ENCODE peak calls at places on chromosome 17, in four cellular contexts. W, G, U and V are unnamed samples.

GRCh38 chr17:32980230-32980629 is 11.4 kb upstream of the SPACA3 start:
- DNase-seq in W (no peak), G (no peak), U (no peak), V (no peak)

GRCh38 chr17:35973333-35974260 is 7.7 kb downstream of the CCL16 start:
- DNase-seq in W (no peak), G (no peak), U (no peak), V (no peak)

GRCh38 chr17:76673729-76674128 is 30.2 kb upstream of the ST6GALNAC1 start:
- DNase-seq in W (no peak), G (no peak), U (no peak), V (no peak)

GRCh38 chr17:76371656-76372628 is 12.5 kb upstream of the SPHK1 start:
- DNase-seq in W (no peak), G (no peak), U (no peak), V (no peak)

GRCh38 chr17:15463363-15463762 is 4.1 kb downstream of the CDRT4 start:
- DNase-seq in W (peak; percentile 32), G (no peak), U (peak; percentile 33), V (peak; percentile 78)

GRCh38 chr17:77541995-77542394 is 401.2 kb downstream of the SEC14L1 start:
- DNase-seq in W (no peak), G (no peak), U (peak; percentile 54), V (no peak)

GRCh38 chr17:234163-235047 is 53.0 kb upstream of the DOC2B start:
- DNase-seq in W (no peak), G (peak; percentile 37), U (no peak), V (peak; percentile 19)

GRCh38 chr17:57612202-57613071 is 132.7 kb downstream of the CCDC182 start:
- DNase-seq in W (no peak), G (no peak), U (peak; percentile 70), V (no peak)

GRCh38 chr17:42830971-42831370 is 2.2 kb upstream of the PSME3 start:
- DNase-seq in W (no peak), G (no peak), U (no peak), V (no peak)

GRCh38 chr17:34665150-34665802 is 85.9 kb downstream of the TMEM132E start:
- DNase-seq in W (no peak), G (no peak), U (no peak), V (no peak)

GRCh38 chr17:8964801-8965393 is 610 bp downstream of the PIK3R5 start:
- DNase-seq in W (no peak), G (peak; percentile 73), U (peak; percentile 13), V (no peak)

GRCh38 chr17:44655983-44656700 is at the start of gene MEIOC:
- DNase-seq in W (no peak), G (no peak), U (peak; percentile 80), V (no peak)

GRCh38 chr17:71085238-71086033 is 916.1 kb downstream of the KCNJ2 start:
- DNase-seq in W (no peak), G (no peak), U (peak; percentile 77), V (no peak)

GRCh38 chr17:71081666-71082065 is 912.3 kb downstream of the KCNJ2 start:
- DNase-seq in W (no peak), G (no peak), U (no peak), V (no peak)

GRCh38 chr17:71084838-71085237 is 915.5 kb downstream of the KCNJ2 start:
- DNase-seq in W (no peak), G (no peak), U (no peak), V (no peak)

GRCh38 chr17:71080937-71081336 is 911.6 kb downstream of the KCNJ2 start:
- DNase-seq in W (no peak), G (no peak), U (no peak), V (no peak)

DNA sequence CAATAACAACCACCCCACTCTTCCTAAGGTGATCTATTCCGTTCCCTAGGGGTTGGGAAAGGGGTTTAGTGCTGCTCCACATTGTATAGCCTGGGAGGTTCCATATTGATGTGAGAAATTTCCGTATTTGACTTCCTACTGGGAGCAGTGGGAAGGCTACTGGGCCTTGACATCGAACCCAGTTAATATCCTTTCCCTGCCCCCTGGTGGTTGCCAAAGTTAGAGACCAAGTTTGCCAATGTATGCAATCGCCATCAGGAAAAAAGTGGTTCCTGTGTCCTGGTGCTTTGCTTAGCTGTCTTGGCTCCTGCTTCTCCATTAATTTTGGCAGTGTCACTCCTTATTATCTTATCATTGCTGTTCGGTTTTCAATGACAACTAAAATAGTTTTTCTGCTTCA is 914.9 kb downstream of the KCNJ2 start:
- DNase-seq in W (no peak), G (peak; percentile 30), U (peak; percentile 71), V (no peak)
- TF ChIP-seq CTCF in W (no peak), G (peak; percentile 47), U (peak; percentile 71), V (no peak)

DNA sequence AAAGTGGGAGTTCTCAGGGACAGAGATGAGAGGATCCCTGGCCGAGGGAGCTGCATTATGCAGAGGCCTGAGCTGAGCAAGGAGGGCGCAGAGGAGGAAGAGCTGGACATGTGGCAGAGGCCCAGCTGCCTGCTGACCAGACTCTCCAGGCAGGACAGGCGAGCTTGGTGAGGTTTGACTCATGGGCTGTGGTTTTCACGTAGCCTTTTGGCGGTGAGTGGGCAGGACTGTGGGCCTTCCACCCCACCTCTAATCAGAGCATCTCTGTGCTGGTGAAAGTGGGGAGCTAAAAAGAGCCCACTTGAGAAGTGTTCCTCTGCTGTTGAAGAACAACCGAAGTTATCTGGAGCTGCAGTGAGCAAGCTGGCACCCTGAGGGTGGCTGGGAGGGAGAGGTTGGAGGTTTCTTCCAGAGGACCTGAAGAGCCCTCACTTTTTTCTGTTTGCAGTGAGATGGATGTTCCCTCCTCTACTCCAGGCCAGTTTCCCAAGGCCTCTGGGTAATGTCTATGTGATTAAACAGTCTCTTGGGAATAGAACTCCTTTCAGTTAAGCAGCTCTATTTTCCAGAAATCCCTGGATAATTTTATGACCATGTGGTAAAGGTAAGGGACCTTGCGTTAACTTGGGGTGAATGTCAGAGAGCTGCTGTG is 11.9 kb downstream of the EPN2 start:
- DNase-seq in W (peak; percentile 57), G (no peak), U (no peak), V (peak; percentile 86)
- H3K27ac ChIP-seq in W (peak overlapping the region; percentile 63), G (peak overlapping the region; percentile 42), U (no peak overlapping the region), V (peak overlapping the region; percentile 73)

DNA sequence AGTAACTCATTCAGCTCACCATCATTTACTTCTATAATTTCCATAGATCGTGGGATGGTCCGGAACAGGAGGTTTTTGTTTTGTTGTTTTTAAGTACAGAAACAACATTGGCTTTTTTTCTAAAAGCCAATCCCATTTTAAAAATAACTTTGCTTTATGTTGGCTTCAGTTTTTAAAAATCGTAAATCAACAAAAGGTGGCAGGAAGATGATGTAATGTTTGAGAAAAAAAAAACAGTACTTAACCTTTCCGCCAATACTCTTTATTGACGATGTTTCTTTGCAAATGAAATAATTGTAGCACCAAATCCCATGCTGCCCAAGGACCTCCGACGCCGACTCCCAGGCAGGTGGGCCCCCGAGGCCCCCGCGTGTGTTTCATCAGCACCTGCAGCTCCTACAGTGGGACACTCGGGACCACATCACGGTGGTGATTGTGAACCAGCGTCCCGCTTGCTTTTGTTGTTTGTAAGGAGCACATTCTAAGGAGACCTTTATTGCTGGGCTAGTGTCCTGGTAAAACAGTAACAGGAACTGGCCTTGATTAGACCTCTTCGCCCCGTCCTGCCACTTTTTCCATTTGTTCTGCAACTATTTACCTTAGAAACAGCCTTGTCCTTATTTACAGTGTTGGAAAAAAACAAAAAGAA is 140.2 kb upstream of the CHMP6 start:
- DNase-seq in W (no peak), G (no peak), U (no peak), V (no peak)
- TF ChIP-seq CTCF in W (no peak), G (no peak), U (no peak), V (no peak)

GRCh38 chr17:81115219-81115618 is 50.1 kb upstream of the PVALEF start:
- DNase-seq in W (no peak), G (no peak), U (no peak), V (no peak)
- H3K27ac ChIP-seq in W (no peak overlapping the region), G (no peak overlapping the region), U (no peak overlapping the region), V (no peak overlapping the region)